ENCODE peak calls at places on chromosomes 2 and 18, in four cellular contexts. J is SK-N-SH; A is nephron progenitor cell; W is stimulated activated CD8-positive, alpha-beta memory T cell treated with anti-CD3 and anti-CD28 coated beads, Interleukin-4, amount 100 ng/mL, for 48 hours. X is an unnamed sample.
A peak's percentile ranks its signal among the peaks of the same experiment; 100 is the strongest.

GRCh38 chr18:32048507-32049091 is 30.0 kb downstream of the RNF125 start:
- DNase-seq in A (no peak), J (no peak), W (peak; percentile 42), X (no peak)

GRCh38 chr18:30328839-30329238 is 713.7 kb downstream of the DSC3 start:
- DNase-seq in W (no peak), A (no peak), J (no peak), X (no peak)

GRCh38 chr2:237165405-237166276 is 80.0 kb downstream of the COPS8 start:
- DNase-seq in A (no peak), W (no peak), J (peak; percentile 27), X (peak; percentile 23)

GRCh38 chr2:30860715-30861114 is 53.5 kb upstream of the CAPN13 start:
- DNase-seq in W (no peak), J (no peak), A (no peak), X (no peak)

GRCh38 chr2:32425719-32426141 is 68.9 kb downstream of the BIRC6 start:
- DNase-seq in A (no peak), J (no peak), W (no peak), X (no peak)

GRCh38 chr2:235659767-235660322 is 166.0 kb downstream of the AGAP1 start:
- DNase-seq in J (no peak), W (no peak), A (no peak), X (no peak)

GRCh38 chr2:64482765-64483504 is 29.0 kb downstream of the LGALSL start:
- DNase-seq in W (no peak), J (peak; percentile 41), A (no peak), X (peak; percentile 52)

GRCh38 chr18:8424917-8425725 is 184.1 kb upstream of the RAB12 start:
- DNase-seq in A (no peak), J (peak; percentile 66), W (no peak), X (peak; percentile 46)

GRCh38 chr2:106160786-106161261 is 33.3 kb downstream of the UXS1 start:
- DNase-seq in A (no peak), J (no peak), W (peak; percentile 47), X (no peak)

GRCh38 chr18:42365550-42365949 is 410.5 kb downstream of the PIK3C3 start:
- DNase-seq in W (no peak), A (no peak), J (no peak), X (no peak)

GRCh38 chr2:73368781-73369180 is 16.9 kb upstream of the ALMS1 start:
- DNase-seq in A (no peak), J (no peak), W (no peak), X (no peak)

GRCh38 chr18:9101730-9102390 is 639 bp upstream of the NDUFV2 start:
- DNase-seq in A (no peak), W (no peak), J (peak; percentile 66), X (no peak)

GRCh38 chr2:51698005-51698404 is 666.1 kb upstream of the NRXN1 start:
- DNase-seq in A (no peak), W (no peak), J (no peak), X (no peak)

GRCh38 chr2:50207881-50208280 is 824.1 kb downstream of the NRXN1 start:
- DNase-seq in J (no peak), W (no peak), A (no peak), X (no peak)

X was measured in SK-N-DZ.